ENCODE peak calls at places on chromosomes 5 and 9, in ten cellular contexts. One of them, this sample, is unnamed. For H3K4me1, the result is how much of the 10 kb centered on the place peaks cover.

GRCh38 chr5:123359866-123360569 is 63.2 kb downstream of the CEP120 start:
- DNase-seq in uterus: peak
- DNase-seq in CD8-positive, alpha-beta memory T cell: no peak
- DNase-seq in sigmoid colon: no peak
- DNase-seq in Peyer's patch: no peak
- DNase-seq in adrenal gland: no peak
- DNase-seq in psoas muscle: no peak
- DNase-seq in tibial artery: peak
- DNase-seq in GM23248: peak
- DNase-seq in OCI-LY7: no peak
- DNase-seq in this sample: no peak

GRCh38 chr9:33229359-33230120 is 10.4 kb upstream of the SPINK4 start:
- DNase-seq in psoas muscle: no peak
- DNase-seq in adrenal gland: no peak
- DNase-seq in CD8-positive, alpha-beta memory T cell: no peak
- DNase-seq in uterus: no peak
- DNase-seq in OCI-LY7: no peak
- DNase-seq in tibial artery: no peak
- DNase-seq in sigmoid colon: no peak
- DNase-seq in GM23248: no peak
- DNase-seq in Peyer's patch: peak
- DNase-seq in this sample: peak

GRCh38 chr5:172140120-172140519 is 47.9 kb downstream of the STK10 start:
- DNase-seq in OCI-LY7: peak
- DNase-seq in sigmoid colon: no peak
- DNase-seq in Peyer's patch: no peak
- DNase-seq in uterus: no peak
- DNase-seq in psoas muscle: no peak
- DNase-seq in adrenal gland: no peak
- DNase-seq in tibial artery: no peak
- DNase-seq in GM23248: no peak
- DNase-seq in CD8-positive, alpha-beta memory T cell: peak
- DNase-seq in this sample: no peak

GRCh38 chr9:132135456-132135855 is 26.4 kb upstream of the NTNG2 start:
- DNase-seq in tibial artery: no peak
- DNase-seq in OCI-LY7: no peak
- DNase-seq in Peyer's patch: peak
- DNase-seq in psoas muscle: no peak
- DNase-seq in GM23248: no peak
- DNase-seq in CD8-positive, alpha-beta memory T cell: no peak
- DNase-seq in uterus: no peak
- DNase-seq in sigmoid colon: no peak
- DNase-seq in adrenal gland: no peak
- DNase-seq in this sample: no peak

GRCh38 chr9:114779352-114779845 is 26.4 kb downstream of the TNFSF15 start:
- DNase-seq in tibial artery: peak
- DNase-seq in GM23248: peak
- DNase-seq in Peyer's patch: peak
- DNase-seq in psoas muscle: no peak
- DNase-seq in sigmoid colon: no peak
- DNase-seq in adrenal gland: peak
- DNase-seq in CD8-positive, alpha-beta memory T cell: no peak
- DNase-seq in OCI-LY7: no peak
- DNase-seq in uterus: peak
- DNase-seq in this sample: peak

GRCh38 chr9:1869843-1870242 is 145.3 kb upstream of the SMARCA2 start:
- DNase-seq in OCI-LY7: peak
- DNase-seq in psoas muscle: no peak
- DNase-seq in GM23248: peak
- DNase-seq in uterus: no peak
- DNase-seq in adrenal gland: no peak
- DNase-seq in CD8-positive, alpha-beta memory T cell: no peak
- DNase-seq in Peyer's patch: no peak
- DNase-seq in tibial artery: no peak
- DNase-seq in sigmoid colon: no peak
- DNase-seq in this sample: no peak

GRCh38 chr9:87194471-87194870 is 247.2 kb upstream of the GAS1 start:
- DNase-seq in OCI-LY7: no peak
- DNase-seq in tibial artery: no peak
- DNase-seq in psoas muscle: no peak
- DNase-seq in CD8-positive, alpha-beta memory T cell: no peak
- DNase-seq in GM23248: peak
- DNase-seq in uterus: no peak
- DNase-seq in sigmoid colon: no peak
- DNase-seq in Peyer's patch: no peak
- DNase-seq in adrenal gland: no peak
- DNase-seq in this sample: no peak

GRCh38 chr5:51033215-51033614 is 350.0 kb upstream of the ISL1 start:
- DNase-seq in uterus: no peak
- DNase-seq in GM23248: no peak
- DNase-seq in CD8-positive, alpha-beta memory T cell: no peak
- DNase-seq in sigmoid colon: no peak
- DNase-seq in Peyer's patch: no peak
- DNase-seq in tibial artery: no peak
- DNase-seq in psoas muscle: no peak
- DNase-seq in adrenal gland: no peak
- DNase-seq in OCI-LY7: no peak
- DNase-seq in this sample: peak

GRCh38 chr9:127566351-127567001 is 45.6 kb upstream of the STXBP1 start:
- DNase-seq in GM23248: peak
- DNase-seq in uterus: no peak
- DNase-seq in sigmoid colon: no peak
- DNase-seq in CD8-positive, alpha-beta memory T cell: no peak
- DNase-seq in psoas muscle: no peak
- DNase-seq in adrenal gland: no peak
- DNase-seq in OCI-LY7: no peak
- DNase-seq in tibial artery: no peak
- DNase-seq in Peyer's patch: peak
- DNase-seq in this sample: no peak

GRCh38 chr5:50749181-50749580 is 82.7 kb downstream of the PARP8 start:
- DNase-seq in Peyer's patch: no peak
- DNase-seq in CD8-positive, alpha-beta memory T cell: no peak
- DNase-seq in psoas muscle: no peak
- DNase-seq in adrenal gland: no peak
- DNase-seq in GM23248: no peak
- DNase-seq in sigmoid colon: no peak
- DNase-seq in uterus: no peak
- DNase-seq in tibial artery: no peak
- DNase-seq in OCI-LY7: no peak
- DNase-seq in this sample: no peak

GRCh38 chr9:106717686-106718085 is 145.3 kb upstream of the ZNF462 start:
- DNase-seq in sigmoid colon: no peak
- DNase-seq in CD8-positive, alpha-beta memory T cell: no peak
- DNase-seq in Peyer's patch: no peak
- DNase-seq in adrenal gland: peak
- DNase-seq in uterus: no peak
- DNase-seq in GM23248: peak
- DNase-seq in OCI-LY7: no peak
- DNase-seq in psoas muscle: no peak
- DNase-seq in tibial artery: no peak
- DNase-seq in this sample: no peak

GRCh38 chr9:81671880-81672280 is 17.5 kb downstream of the TLE1 start:
- DNase-seq in CD8-positive, alpha-beta memory T cell: no peak
- DNase-seq in Peyer's patch: no peak
- DNase-seq in tibial artery: peak
- DNase-seq in GM23248: no peak
- DNase-seq in OCI-LY7: no peak
- DNase-seq in adrenal gland: peak
- DNase-seq in psoas muscle: peak
- DNase-seq in sigmoid colon: peak
- DNase-seq in uterus: peak
- DNase-seq in this sample: peak

GRCh38 chr5:142432961-142433360 is 108.1 kb upstream of the SPRY4 start:
- DNase-seq in uterus: no peak
- DNase-seq in OCI-LY7: no peak
- DNase-seq in adrenal gland: no peak
- DNase-seq in tibial artery: no peak
- DNase-seq in psoas muscle: no peak
- DNase-seq in GM23248: no peak
- DNase-seq in Peyer's patch: no peak
- DNase-seq in sigmoid colon: no peak
- DNase-seq in CD8-positive, alpha-beta memory T cell: peak
- DNase-seq in this sample: no peak

GRCh38 chr9:93231121-93231694 is 47.3 kb downstream of the WNK2 start:
- DNase-seq in uterus: no peak
- DNase-seq in psoas muscle: peak
- DNase-seq in adrenal gland: peak
- DNase-seq in Peyer's patch: peak
- DNase-seq in sigmoid colon: no peak
- DNase-seq in GM23248: no peak
- DNase-seq in CD8-positive, alpha-beta memory T cell: no peak
- DNase-seq in tibial artery: no peak
- DNase-seq in OCI-LY7: no peak
- DNase-seq in this sample: no peak

GRCh38 chr5:131640043-131640856 is 5.2 kb upstream of the RAPGEF6 start:
- DNase-seq in tibial artery: no peak
- DNase-seq in OCI-LY7: peak
- DNase-seq in uterus: no peak
- DNase-seq in GM23248: peak
- DNase-seq in adrenal gland: no peak
- DNase-seq in sigmoid colon: no peak
- DNase-seq in CD8-positive, alpha-beta memory T cell: no peak
- DNase-seq in psoas muscle: no peak
- DNase-seq in Peyer's patch: no peak
- DNase-seq in this sample: no peak

GRCh38 chr9:80968611-80969010 is 720.7 kb downstream of the TLE1 start:
- DNase-seq in adrenal gland: no peak
- DNase-seq in GM23248: peak
- DNase-seq in psoas muscle: no peak
- DNase-seq in tibial artery: no peak
- DNase-seq in uterus: no peak
- DNase-seq in OCI-LY7: no peak
- DNase-seq in Peyer's patch: no peak
- DNase-seq in CD8-positive, alpha-beta memory T cell: no peak
- DNase-seq in sigmoid colon: no peak
- DNase-seq in this sample: no peak

GRCh38 chr5:122751293-122751753 is 23.6 kb upstream of the SNX2 start:
- DNase-seq in GM23248: peak
- DNase-seq in Peyer's patch: no peak
- DNase-seq in psoas muscle: no peak
- DNase-seq in adrenal gland: no peak
- DNase-seq in tibial artery: no peak
- DNase-seq in CD8-positive, alpha-beta memory T cell: no peak
- DNase-seq in OCI-LY7: no peak
- DNase-seq in uterus: no peak
- DNase-seq in sigmoid colon: no peak
- DNase-seq in this sample: no peak

GRCh38 chr9:130845901-130846381 is 10.9 kb downstream of the ABL1 start:
- DNase-seq in sigmoid colon: peak
- DNase-seq in uterus: peak
- DNase-seq in psoas muscle: no peak
- DNase-seq in adrenal gland: peak
- DNase-seq in OCI-LY7: no peak
- DNase-seq in Peyer's patch: no peak
- DNase-seq in GM23248: peak
- DNase-seq in CD8-positive, alpha-beta memory T cell: no peak
- DNase-seq in tibial artery: no peak
- DNase-seq in this sample: no peak
- H3K4me3 ChIP-seq in sigmoid colon: peak
- H3K4me3 ChIP-seq in uterus: peak
- H3K4me3 ChIP-seq in psoas muscle: peak
- H3K4me3 ChIP-seq in adrenal gland: peak
- H3K4me3 ChIP-seq in OCI-LY7: no peak
- H3K4me3 ChIP-seq in Peyer's patch: no peak
- H3K4me3 ChIP-seq in GM23248: peak
- H3K4me3 ChIP-seq in CD8-positive, alpha-beta memory T cell: no peak
- H3K4me3 ChIP-seq in tibial artery: peak
- H3K4me3 ChIP-seq in this sample: peak

GRCh38 chr5:14223372-14223771 is 80.2 kb downstream of the TRIO start:
- DNase-seq in uterus: no peak
- DNase-seq in GM23248: no peak
- DNase-seq in tibial artery: no peak
- DNase-seq in OCI-LY7: peak
- DNase-seq in sigmoid colon: no peak
- DNase-seq in CD8-positive, alpha-beta memory T cell: no peak
- DNase-seq in Peyer's patch: no peak
- DNase-seq in psoas muscle: no peak
- DNase-seq in adrenal gland: no peak
- DNase-seq in this sample: no peak
- H3K4me1 ChIP-seq in uterus: under half
- H3K4me1 ChIP-seq in GM23248: under half
- H3K4me1 ChIP-seq in tibial artery: under half
- H3K4me1 ChIP-seq in OCI-LY7: half or more
- H3K4me1 ChIP-seq in sigmoid colon: half or more
- H3K4me1 ChIP-seq in CD8-positive, alpha-beta memory T cell: under half
- H3K4me1 ChIP-seq in Peyer's patch: under half
- H3K4me1 ChIP-seq in psoas muscle: half or more
- H3K4me1 ChIP-seq in adrenal gland: under half
- H3K4me1 ChIP-seq in this sample: under half

DNA sequence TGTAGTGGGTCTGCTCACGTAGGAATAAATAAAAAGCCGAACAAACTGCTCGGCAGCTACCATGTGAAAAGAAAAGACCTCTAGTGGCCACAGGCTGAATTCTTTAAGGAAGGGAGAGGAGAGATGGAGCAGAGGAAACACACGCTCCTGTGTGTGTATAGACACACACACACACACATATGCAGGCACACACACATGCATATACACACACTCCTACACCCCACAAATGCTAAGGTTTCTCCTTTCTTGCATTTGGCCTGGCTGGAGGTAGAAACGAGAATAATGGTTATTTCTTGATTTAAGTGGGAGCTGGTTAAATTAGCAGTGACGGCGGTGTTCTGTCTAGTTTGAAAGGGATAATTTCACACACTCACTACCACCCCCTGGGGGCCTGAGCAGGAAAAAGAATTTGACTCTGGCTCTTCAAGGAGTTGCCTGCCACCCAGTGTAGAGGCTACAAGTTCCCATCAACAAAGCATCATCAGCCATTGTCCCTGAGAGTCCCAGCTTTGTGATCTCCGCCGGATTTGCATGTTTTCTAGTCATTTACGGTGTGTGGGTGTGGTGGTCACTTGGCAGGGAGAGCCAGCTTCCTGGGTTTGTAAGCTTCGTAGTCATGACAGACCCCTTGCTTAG is at the start of gene INSYN2B:
- DNase-seq in tibial artery: peak
- DNase-seq in GM23248: peak
- DNase-seq in CD8-positive, alpha-beta memory T cell: no peak
- DNase-seq in sigmoid colon: peak
- DNase-seq in psoas muscle: peak
- DNase-seq in uterus: peak
- DNase-seq in Peyer's patch: no peak
- DNase-seq in adrenal gland: peak
- DNase-seq in OCI-LY7: peak
- DNase-seq in this sample: no peak
- H3K4me3 ChIP-seq in tibial artery: no peak
- H3K4me3 ChIP-seq in GM23248: peak
- H3K4me3 ChIP-seq in CD8-positive, alpha-beta memory T cell: no peak
- H3K4me3 ChIP-seq in sigmoid colon: no peak
- H3K4me3 ChIP-seq in psoas muscle: no peak
- H3K4me3 ChIP-seq in uterus: no peak
- H3K4me3 ChIP-seq in Peyer's patch: no peak
- H3K4me3 ChIP-seq in adrenal gland: peak
- H3K4me3 ChIP-seq in OCI-LY7: no peak
- H3K4me3 ChIP-seq in this sample: peak

DNA sequence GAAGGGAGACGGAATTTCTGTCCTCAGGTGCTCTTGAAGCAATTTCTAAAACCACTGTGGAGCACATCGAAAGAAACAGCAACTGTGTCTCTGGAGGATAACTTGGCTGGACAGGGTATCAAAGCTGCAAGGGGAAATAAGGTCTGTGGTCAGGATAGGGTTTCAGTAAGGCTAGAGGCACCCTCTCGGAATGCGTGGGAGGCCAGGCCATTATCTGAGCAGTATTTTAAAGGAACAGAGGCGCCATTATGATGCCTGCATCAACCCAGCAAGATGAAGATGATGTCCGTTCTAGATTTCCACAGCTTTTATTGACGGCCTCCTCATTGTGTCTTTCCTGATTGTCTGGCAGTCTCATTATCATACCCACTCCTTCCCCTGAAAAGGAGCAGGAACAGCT is 76.7 kb downstream of the RORB start:
- DNase-seq in psoas muscle: no peak
- DNase-seq in CD8-positive, alpha-beta memory T cell: no peak
- DNase-seq in sigmoid colon: no peak
- DNase-seq in uterus: no peak
- DNase-seq in GM23248: no peak
- DNase-seq in adrenal gland: no peak
- DNase-seq in tibial artery: no peak
- DNase-seq in Peyer's patch: no peak
- DNase-seq in OCI-LY7: no peak
- DNase-seq in this sample: no peak
- H3K4me1 ChIP-seq in psoas muscle: under half
- H3K4me1 ChIP-seq in CD8-positive, alpha-beta memory T cell: under half
- H3K4me1 ChIP-seq in sigmoid colon: under half
- H3K4me1 ChIP-seq in uterus: under half
- H3K4me1 ChIP-seq in GM23248: under half
- H3K4me1 ChIP-seq in adrenal gland: under half
- H3K4me1 ChIP-seq in tibial artery: under half
- H3K4me1 ChIP-seq in Peyer's patch: under half
- H3K4me1 ChIP-seq in OCI-LY7: under half
- H3K4me1 ChIP-seq in this sample: under half